ENCODE peak calls at places on chromosomes 12 and 14, in four cellular contexts. B is amniotic stem cell, Z is AG04449, P is neural crest cell. Y is an unnamed sample.

GRCh38 chr12:18932715-18933114 is 194.8 kb downstream of the CAPZA3 start:
- DNase-seq in B (no peak), Z (peak), P (no peak), Y (no peak)

GRCh38 chr14:50225067-50225973 is 6.1 kb downstream of the SOS2 start:
- DNase-seq in B (peak), Z (peak), P (no peak), Y (no peak)

GRCh38 chr14:83356080-83356479 is 1822.4 kb upstream of the SEL1L start:
- DNase-seq in B (no peak), Z (no peak), P (no peak), Y (no peak)

GRCh38 chr14:72682188-72682587 is 211.7 kb downstream of the DPF3 start:
- DNase-seq in B (peak), Z (peak), P (no peak), Y (no peak)

GRCh38 chr12:103924761-103925641 is 5.2 kb upstream of the HSP90B1 start:
- DNase-seq in B (no peak), Z (peak), P (no peak), Y (no peak)

GRCh38 chr14:35818346-35819115 is 7.6 kb upstream of the BRMS1L start:
- DNase-seq in B (peak), Z (no peak), P (peak), Y (no peak)

GRCh38 chr12:112656141-112656540 is 135.4 kb upstream of the RPH3A start:
- DNase-seq in B (no peak), Z (no peak), P (no peak), Y (no peak)

GRCh38 chr12:8844665-8845064 is 22.2 kb downstream of the A2ML1 start:
- DNase-seq in B (no peak), Z (no peak), P (no peak), Y (peak)

GRCh38 chr12:49891476-49891875 is 12.2 kb downstream of the FAIM2 start:
- DNase-seq in B (no peak), Z (no peak), P (no peak), Y (no peak)

GRCh38 chr14:67941456-67942018 is 122.0 kb downstream of the RAD51B start:
- DNase-seq in B (no peak), Z (no peak), P (peak), Y (no peak)

GRCh38 chr14:51849095-51849494 is 11.3 kb upstream of the GNG2 start:
- DNase-seq in B (no peak), Z (no peak), P (no peak), Y (no peak)

GRCh38 chr14:93081875-93082570 is 33.7 kb downstream of the ITPK1 start:
- DNase-seq in B (no peak), Z (no peak), P (no peak), Y (no peak)

GRCh38 chr14:71483154-71483553 is 449.1 kb upstream of the RGS6 start:
- DNase-seq in B (no peak), Z (no peak), P (no peak), Y (no peak)

GRCh38 chr12:67453181-67453580 is 184.0 kb downstream of the CAND1 start:
- DNase-seq in B (no peak), Z (no peak), P (no peak), Y (no peak)

GRCh38 chr12:54220092-54220557 is 31.3 kb upstream of the SMUG1 start:
- DNase-seq in B (peak), Z (no peak), P (peak), Y (peak)

GRCh38 chr12:57887631-57888406 is 41.3 kb upstream of the CTDSP2 start:
- DNase-seq in B (no peak), Z (no peak), P (no peak), Y (peak)

GRCh38 chr14:88296343-88296742 is 26.7 kb downstream of the KCNK10 start:
- DNase-seq in B (no peak), Z (no peak), P (no peak), Y (no peak)

GRCh38 chr12:122079038-122079531 is 529 bp downstream of the MLXIP start:
- DNase-seq in B (no peak), Z (no peak), P (peak), Y (peak)

GRCh38 chr12:55226523-55226922 is 5.7 kb downstream of the OR10A7 start:
- DNase-seq in B (no peak), Z (no peak), P (no peak), Y (no peak)

GRCh38 chr12:94650143-94651056 is at the start of gene TMCC3:
- DNase-seq in B (no peak), Z (no peak), P (peak), Y (peak)

GRCh38 chr14:91009501-91010152 is 50.8 kb downstream of the RPS6KA5 start:
- DNase-seq in B (no peak), Z (no peak), P (no peak), Y (no peak)

GRCh38 chr12:82527165-82527780 is 159.4 kb upstream of the TMTC2 start:
- DNase-seq in B (peak), Z (peak), P (peak), Y (no peak)

GRCh38 chr12:106226884-106227640 is 20.8 kb downstream of the CKAP4 start:
- DNase-seq in B (peak), Z (no peak), P (peak), Y (peak)

GRCh38 chr12:80627773-80628172 is 79.7 kb upstream of the MYF6 start:
- DNase-seq in B (no peak), Z (peak), P (no peak), Y (no peak)

GRCh38 chr12:46717848-46718247 is 107.9 kb downstream of the SLC38A4 start:
- DNase-seq in B (no peak), Z (no peak), P (no peak), Y (no peak)

GRCh38 chr12:54338682-54339296 is 13.9 kb downstream of the COPZ1 start:
- DNase-seq in B (no peak), Z (no peak), P (no peak), Y (no peak)

GRCh38 chr12:65238609-65239008 is 39.9 kb upstream of the MSRB3 start:
- DNase-seq in B (no peak), Z (no peak), P (no peak), Y (no peak)

GRCh38 chr14:55109846-55110245 is 19.2 kb upstream of the LGALS3 start:
- DNase-seq in B (no peak), Z (no peak), P (no peak), Y (no peak)

GRCh38 chr14:37668646-37669045 is 73.2 kb downstream of the TTC6 start:
- DNase-seq in B (peak), Z (peak), P (no peak), Y (no peak)